ENCODE peak calls at places on chromosomes 3 and 15, in five cellular contexts. V is H1, S is GM23248, P is GM23338, G is astrocyte. Z is an unnamed sample.

GRCh38 chr15:52021128-52021671 is 2.2 kb downstream of the MAPK6 start:
- DNase-seq in V (no peak), S (peak; percentile 96), P (peak; percentile 50), G (peak; percentile 92), Z (peak; percentile 24)

GRCh38 chr15:80744826-80745225 is 34.3 kb upstream of the CEMIP start:
- DNase-seq in V (no peak), S (peak; percentile 80), P (no peak), G (peak; percentile 38), Z (no peak)

GRCh38 chr3:177150970-177151627 is 46.2 kb downstream of the TBL1XR1 start:
- DNase-seq in V (no peak), S (peak; percentile 90), P (no peak), G (peak; percentile 92), Z (no peak)

GRCh38 chr3:105791134-105791533 is 77.7 kb downstream of the CBLB start:
- DNase-seq in V (no peak), S (peak; percentile 72), P (no peak), G (peak; percentile 70), Z (no peak)

GRCh38 chr3:46442591-46443530 is 21.8 kb downstream of the LTF start:
- DNase-seq in V (no peak), S (peak; percentile 58), P (peak; percentile 66), G (peak; percentile 9), Z (peak; percentile 60)

GRCh38 chr3:49647741-49648140 is 26.4 kb upstream of the APEH start:
- DNase-seq in V (no peak), S (no peak), P (no peak), G (no peak), Z (no peak)

GRCh38 chr3:32592696-32593353 is 22.2 kb upstream of the DYNC1LI1 start:
- DNase-seq in V (no peak), S (no peak), P (peak; percentile 33), G (no peak), Z (peak; percentile 18)

GRCh38 chr3:117628896-117629295 is 919.3 kb downstream of the TUSC7 start:
- DNase-seq in V (no peak), S (peak; percentile 59), P (no peak), G (peak; percentile 78), Z (no peak)

DNA sequence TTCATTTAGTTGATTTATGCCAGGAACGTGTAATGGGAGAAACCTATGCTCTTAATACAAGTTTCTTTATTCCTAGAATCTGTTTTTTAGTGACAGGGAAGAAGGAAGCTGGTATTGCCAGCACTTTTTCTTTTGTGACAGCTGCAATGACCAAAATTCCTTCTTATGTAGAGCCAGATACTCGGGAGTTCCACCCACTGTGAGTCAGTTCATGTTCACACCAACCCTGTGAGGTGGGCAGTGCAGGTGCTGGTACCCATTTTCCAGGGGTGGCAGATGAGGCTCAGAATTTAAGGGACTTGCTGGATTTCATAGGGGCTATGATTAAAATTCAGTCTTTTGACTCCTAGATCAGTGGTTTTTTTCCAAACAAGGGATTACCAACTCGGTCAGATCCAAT is 34.7 kb downstream of the OXNAD1 start:
- DNase-seq in V (no peak), S (no peak), P (no peak), G (no peak), Z (no peak)
- H3K4me3 ChIP-seq in V (no peak overlapping the region), S (no peak overlapping the region), P (no peak overlapping the region), G (no peak overlapping the region), Z (no peak overlapping the region)

GRCh38 chr15:44593042-44593736 is 56.2 kb downstream of the EIF3J start:
- DNase-seq in V (no peak), S (peak; percentile 49), P (no peak), G (no peak), Z (no peak)
- H3K36me3 ChIP-seq in V (peaks cover 60% of the 10 kb centered on the region), S (peaks cover 71% of the 10 kb centered on the region), P (peaks cover 29% of the 10 kb centered on the region), G (peaks cover 32% of the 10 kb centered on the region), Z (no peaks in the 10 kb centered on the region)

GRCh38 chr3:172082269-172082668 is 42.9 kb downstream of the FNDC3B start:
- DNase-seq in V (no peak), S (peak; percentile 98), P (no peak), G (peak; percentile 97), Z (no peak)
- TF ChIP-seq EZH2 in V (no peak), S (no peak), P (no peak), G (no peak), Z (no peak)

GRCh38 chr15:37095993-37096877 is 4.1 kb downstream of the MEIS2 start:
- DNase-seq in V (no peak), S (peak; percentile 47), P (peak; percentile 52), G (no peak), Z (peak; percentile 47)
- H3K4me3 ChIP-seq in V (peak overlapping the region; percentile 30), S (peak overlapping the region; percentile 95), P (peak overlapping the region; percentile 80), G (peak overlapping the region; percentile 89), Z (peak overlapping the region; percentile 67)

GRCh38 chr15:85581495-85581894 is 201.1 kb downstream of the AKAP13 start:
- DNase-seq in V (no peak), S (no peak), P (no peak), G (no peak), Z (no peak)
- H3K36me3 ChIP-seq in V (peaks cover 23% of the 10 kb centered on the region), S (no peaks in the 10 kb centered on the region), P (no peaks in the 10 kb centered on the region), G (peaks cover 17% of the 10 kb centered on the region), Z (no peaks in the 10 kb centered on the region)

GRCh38 chr3:147412917-147413711 is 3.9 kb downstream of the ZIC1 start:
- DNase-seq in V (no peak), S (no peak), P (peak; percentile 64), G (no peak), Z (peak; percentile 59)
- TF ChIP-seq EZH2 in V (peak; percentile 92), S (no peak), P (peak; percentile 98), G (peak; percentile 68), Z (peak; percentile 88)

GRCh38 chr15:74799255-74799842 is 13.3 kb upstream of the LMAN1L start:
- DNase-seq in V (no peak), S (no peak), P (no peak), G (no peak), Z (no peak)

GRCh38 chr15:74801311-74801997 is 11.2 kb upstream of the LMAN1L start:
- DNase-seq in V (no peak), S (no peak), P (no peak), G (no peak), Z (no peak)

GRCh38 chr15:74802290-74802689 is 10.3 kb upstream of the LMAN1L start:
- DNase-seq in V (no peak), S (no peak), P (no peak), G (no peak), Z (no peak)

GRCh38 chr15:74799843-74800558 is 12.6 kb upstream of the LMAN1L start:
- DNase-seq in V (peak; percentile 34), S (peak; percentile 70), P (peak; percentile 85), G (no peak), Z (peak; percentile 68)

GRCh38 chr15:74800559-74801094 is 12.0 kb upstream of the LMAN1L start:
- DNase-seq in V (no peak), S (no peak), P (no peak), G (no peak), Z (no peak)
- H3K4me3 ChIP-seq in V (no peak overlapping the region), S (no peak overlapping the region), P (no peak overlapping the region), G (no peak overlapping the region), Z (no peak overlapping the region)

Z was measured in neural progenitor cell.